ENCODE peak calls at places on chromosome 21, in eight cellular contexts. Q is neural progenitor cell; X is fibroblast of the aortic adventitia; O is AG09309; D is stimulated activated CD4-positive, alpha-beta T cell treated with anti-CD3 and anti-CD28 coated beads, Interleukin-4, amount 100 ng/mL, for 24 hours; R is AG08396; A is cardiac muscle cell; U is endothelial cell of umbilical vein. J is an unnamed sample.

GRCh38 chr21:46600305-46600704 is 4.6 kb downstream of the S100B start:
- DNase-seq in R (no peak), U (no peak), O (no peak), X (no peak), A (no peak), D (no peak), Q (no peak), J (no peak)

GRCh38 chr21:28261291-28261690 is 731.4 kb downstream of the LTN1 start:
- DNase-seq in U (no peak), D (no peak), X (peak; percentile 37), Q (no peak), O (peak; percentile 17), R (no peak), A (no peak), J (no peak)

GRCh38 chr21:15552914-15553491 is 176.8 kb upstream of the USP25 start:
- DNase-seq in R (no peak), A (peak; percentile 56), X (peak; percentile 40), O (no peak), Q (no peak), U (no peak), D (no peak), J (no peak)

GRCh38 chr21:15436031-15436430 is 293.8 kb upstream of the USP25 start:
- DNase-seq in U (no peak), A (no peak), Q (no peak), O (no peak), X (no peak), D (no peak), R (no peak), J (no peak)

GRCh38 chr21:43789276-43790052 is at the start of gene RRP1:
- DNase-seq in X (peak; percentile 80), Q (peak; percentile 96), R (peak; percentile 99), A (peak; percentile 92), D (peak; percentile 93), O (peak; percentile 18), U (peak; percentile 91), J (peak; percentile 97)

GRCh38 chr21:29025328-29025713 is 853 bp downstream of the USP16 start:
- DNase-seq in U (no peak), O (no peak), D (no peak), X (no peak), R (no peak), Q (peak; percentile 4), A (peak; percentile 15), J (no peak)

GRCh38 chr21:44304846-44305245 is 5.0 kb downstream of the PFKL start:
- DNase-seq in A (peak; percentile 56), R (peak; percentile 76), X (peak; percentile 46), O (no peak), Q (peak; percentile 65), D (peak; percentile 57), U (peak; percentile 53), J (peak; percentile 33)

GRCh38 chr21:44962481-44962966 is 22.7 kb downstream of the SLX9 start:
- DNase-seq in O (peak; percentile 98), R (peak; percentile 92), Q (no peak), X (peak; percentile 99), U (peak; percentile 97), D (no peak), A (peak; percentile 98), J (no peak)

GRCh38 chr21:44984792-44985440 is 45.1 kb downstream of the SLX9 start:
- DNase-seq in Q (peak; percentile 34), R (no peak), A (no peak), O (no peak), U (no peak), D (no peak), X (no peak), J (no peak)

GRCh38 chr21:44684483-44684882 is 2.5 kb upstream of the KRTAP12-1 start:
- DNase-seq in U (no peak), D (no peak), O (no peak), Q (no peak), R (no peak), A (no peak), X (no peak), J (no peak)

GRCh38 chr21:45834026-45834715 is 147.4 kb upstream of the COL6A1 start:
- DNase-seq in O (no peak), U (no peak), Q (no peak), R (no peak), X (no peak), D (no peak), A (no peak), J (no peak)

GRCh38 chr21:35170818-35171217 is 121.7 kb upstream of the RUNX1 start:
- DNase-seq in R (no peak), U (no peak), A (no peak), O (no peak), Q (no peak), X (no peak), D (no peak), J (no peak)

GRCh38 chr21:42461185-42461520 is 34.9 kb downstream of the RSPH1 start:
- DNase-seq in Q (no peak), R (no peak), X (no peak), A (no peak), D (no peak), U (no peak), O (no peak), J (no peak)

GRCh38 chr21:41664881-41665765 is 101.7 kb downstream of the RIPK4 start:
- DNase-seq in D (no peak), A (peak; percentile 37), O (no peak), Q (peak; percentile 40), U (peak; percentile 18), X (peak; percentile 76), R (peak; percentile 74), J (no peak)

GRCh38 chr21:38506606-38507331 is 8.5 kb upstream of the ERG start:
- DNase-seq in R (no peak), D (no peak), A (peak; percentile 17), O (no peak), X (no peak), U (peak; percentile 57), Q (peak; percentile 23), J (peak; percentile 21)

GRCh38 chr21:42746240-42746592 is 92.8 kb downstream of the PDE9A start:
- DNase-seq in O (no peak), D (no peak), A (no peak), R (no peak), U (no peak), Q (no peak), X (no peak), J (no peak)

GRCh38 chr21:37983336-37984095 is 67.3 kb upstream of the KCNJ6 start:
- DNase-seq in A (no peak), O (peak; percentile 17), X (no peak), D (no peak), Q (no peak), R (no peak), U (no peak), J (no peak)

GRCh38 chr21:28431022-28431421 is 561.7 kb downstream of the LTN1 start:
- DNase-seq in Q (no peak), D (no peak), X (peak; percentile 65), A (no peak), R (no peak), U (no peak), O (no peak), J (no peak)

GRCh38 chr21:41668686-41669532 is 97.9 kb downstream of the RIPK4 start:
- DNase-seq in Q (no peak), X (no peak), A (no peak), D (no peak), O (no peak), R (no peak), U (no peak), J (no peak)

GRCh38 chr21:43321111-43321510 is 105.8 kb downstream of the SIK1 start:
- DNase-seq in U (no peak), R (no peak), A (no peak), X (no peak), D (no peak), Q (no peak), O (no peak), J (no peak)

GRCh38 chr21:31198575-31198974 is 145.5 kb downstream of the TIAM1 start:
- DNase-seq in U (peak; percentile 49), Q (peak; percentile 57), D (no peak), O (no peak), A (peak; percentile 75), X (peak; percentile 82), R (peak; percentile 21), J (peak; percentile 36)

GRCh38 chr21:39087238-39087975 is 95.8 kb downstream of the PSMG1 start:
- DNase-seq in D (no peak), R (peak; percentile 44), O (no peak), U (no peak), X (peak; percentile 30), Q (peak; percentile 40), A (no peak), J (no peak)

GRCh38 chr21:43272591-43272990 is 103.8 kb downstream of the CRYAA start:
- DNase-seq in A (no peak), D (no peak), U (no peak), R (no peak), Q (no peak), O (no peak), X (no peak), J (no peak)

GRCh38 chr21:29168874-29169273 is 38.4 kb downstream of the MAP3K7CL start:
- DNase-seq in X (no peak), U (no peak), D (no peak), Q (no peak), A (no peak), R (no peak), O (no peak), J (no peak)

GRCh38 chr21:43953028-43953427 is 59.1 kb upstream of the TRAPPC10 start:
- DNase-seq in O (no peak), D (no peak), X (no peak), R (no peak), A (no peak), U (no peak), Q (no peak), J (no peak)

GRCh38 chr21:15121655-15122120 is 56.9 kb upstream of the NRIP1 start:
- DNase-seq in Q (no peak), X (peak; percentile 65), O (no peak), U (peak; percentile 61), D (no peak), A (peak; percentile 60), R (peak; percentile 12), J (no peak)

GRCh38 chr21:36306872-36307534 is 13.0 kb upstream of the MORC3 start:
- DNase-seq in O (no peak), U (no peak), X (no peak), Q (no peak), D (no peak), A (no peak), R (no peak), J (no peak)

GRCh38 chr21:45618287-45618686 is 25.2 kb upstream of the PCBP3 start:
- DNase-seq in U (no peak), Q (peak; percentile 23), R (no peak), A (peak; percentile 46), O (no peak), D (no peak), X (peak; percentile 31), J (no peak)

GRCh38 chr21:15986277-15986676 is 256.5 kb downstream of the USP25 start:
- DNase-seq in R (no peak), D (no peak), O (no peak), U (peak; percentile 98), A (peak; percentile 38), Q (no peak), X (peak; percentile 46), J (no peak)

GRCh38 chr21:9767592-9768375 is 753.6 kb upstream of the TPTE start:
- DNase-seq in D (no peak), O (no peak), U (no peak), R (no peak), Q (no peak), X (no peak), A (no peak), J (no peak)

GRCh38 chr21:44428281-44428942 is 26.9 kb upstream of the LRRC3 start:
- DNase-seq in O (no peak), D (peak; percentile 37), Q (no peak), R (no peak), A (no peak), U (no peak), X (no peak), J (peak; percentile 71)

GRCh38 chr21:21813295-21813694 is 815.1 kb downstream of the NCAM2 start:
- DNase-seq in U (no peak), D (no peak), O (no peak), Q (no peak), R (no peak), A (no peak), X (no peak), J (no peak)

J was measured in erythroblast.